ENCODE peak calls at places on chromosomes 7 and 10, in ten cellular contexts. One of them, this sample, is unnamed.

GRCh38 chr10:22133640-22134624 is 83.9 kb downstream of the EBLN1 start:
- DNase-seq in CD8-positive, alpha-beta T cell: no peak
- DNase-seq in AG09319: no peak
- DNase-seq in GM12865: peak; percentile 46
- DNase-seq in thoracic aorta: no peak
- DNase-seq in GM10248: peak; percentile 26
- DNase-seq in GM23338: no peak
- DNase-seq in suprapubic skin: no peak
- DNase-seq in nephron progenitor cell: no peak
- DNase-seq in AG10803: no peak
- DNase-seq in this sample: no peak

GRCh38 chr10:47346572-47347302 is 1.4 kb upstream of the RBP3 start:
- DNase-seq in thoracic aorta: no peak
- DNase-seq in GM23338: no peak
- DNase-seq in GM12865: no peak
- DNase-seq in AG10803: no peak
- DNase-seq in GM10248: no peak
- DNase-seq in suprapubic skin: peak; percentile 39
- DNase-seq in AG09319: no peak
- DNase-seq in CD8-positive, alpha-beta T cell: no peak
- DNase-seq in nephron progenitor cell: no peak
- DNase-seq in this sample: peak; percentile 53

GRCh38 chr10:69515699-69516547 is 57.3 kb downstream of the NEUROG3 start:
- DNase-seq in GM12865: peak; percentile 77
- DNase-seq in suprapubic skin: no peak
- DNase-seq in CD8-positive, alpha-beta T cell: peak; percentile 68
- DNase-seq in GM10248: peak; percentile 86
- DNase-seq in nephron progenitor cell: peak; percentile 83
- DNase-seq in AG09319: peak; percentile 20
- DNase-seq in GM23338: peak; percentile 96
- DNase-seq in AG10803: peak; percentile 58
- DNase-seq in thoracic aorta: no peak
- DNase-seq in this sample: no peak

GRCh38 chr7:146175716-146176115 is 59.1 kb downstream of the CNTNAP2 start:
- DNase-seq in suprapubic skin: no peak
- DNase-seq in GM12865: no peak
- DNase-seq in AG10803: no peak
- DNase-seq in CD8-positive, alpha-beta T cell: no peak
- DNase-seq in GM23338: no peak
- DNase-seq in thoracic aorta: no peak
- DNase-seq in nephron progenitor cell: no peak
- DNase-seq in AG09319: no peak
- DNase-seq in GM10248: no peak
- DNase-seq in this sample: no peak

GRCh38 chr7:725223-726005 is 1.1 kb upstream of the DNAAF5 start:
- DNase-seq in thoracic aorta: no peak
- DNase-seq in GM23338: no peak
- DNase-seq in AG09319: no peak
- DNase-seq in GM12865: no peak
- DNase-seq in GM10248: no peak
- DNase-seq in nephron progenitor cell: no peak
- DNase-seq in CD8-positive, alpha-beta T cell: no peak
- DNase-seq in AG10803: no peak
- DNase-seq in suprapubic skin: no peak
- DNase-seq in this sample: no peak

GRCh38 chr7:8190121-8190895 is 71.7 kb downstream of the ICA1 start:
- DNase-seq in GM12865: peak; percentile 87
- DNase-seq in GM23338: peak; percentile 82
- DNase-seq in GM10248: peak; percentile 55
- DNase-seq in thoracic aorta: no peak
- DNase-seq in suprapubic skin: no peak
- DNase-seq in AG09319: peak; percentile 7
- DNase-seq in nephron progenitor cell: peak; percentile 38
- DNase-seq in AG10803: peak; percentile 47
- DNase-seq in CD8-positive, alpha-beta T cell: peak; percentile 48
- DNase-seq in this sample: no peak

GRCh38 chr7:106775552-106775936 is 89.5 kb upstream of the PIK3CG start:
- DNase-seq in GM12865: no peak
- DNase-seq in GM23338: no peak
- DNase-seq in nephron progenitor cell: no peak
- DNase-seq in GM10248: no peak
- DNase-seq in suprapubic skin: no peak
- DNase-seq in thoracic aorta: no peak
- DNase-seq in AG10803: peak; percentile 64
- DNase-seq in AG09319: no peak
- DNase-seq in CD8-positive, alpha-beta T cell: no peak
- DNase-seq in this sample: no peak

GRCh38 chr10:21315321-21316220 is 209.9 kb downstream of the SKIDA1 start:
- DNase-seq in GM23338: peak; percentile 76
- DNase-seq in AG10803: peak; percentile 96
- DNase-seq in thoracic aorta: peak; percentile 41
- DNase-seq in suprapubic skin: no peak
- DNase-seq in GM12865: peak; percentile 20
- DNase-seq in GM10248: no peak
- DNase-seq in AG09319: peak; percentile 84
- DNase-seq in nephron progenitor cell: peak; percentile 62
- DNase-seq in CD8-positive, alpha-beta T cell: no peak
- DNase-seq in this sample: no peak

GRCh38 chr10:51389415-51390342 is 309.7 kb downstream of the CSTF2T start:
- DNase-seq in CD8-positive, alpha-beta T cell: no peak
- DNase-seq in GM12865: peak; percentile 67
- DNase-seq in thoracic aorta: no peak
- DNase-seq in AG10803: peak; percentile 100
- DNase-seq in AG09319: peak; percentile 98
- DNase-seq in suprapubic skin: no peak
- DNase-seq in GM23338: peak; percentile 78
- DNase-seq in GM10248: peak; percentile 43
- DNase-seq in nephron progenitor cell: peak; percentile 50
- DNase-seq in this sample: no peak

GRCh38 chr10:43863859-43864591 is 215.3 kb upstream of the ZNF32 start:
- DNase-seq in GM10248: no peak
- DNase-seq in GM23338: no peak
- DNase-seq in AG09319: no peak
- DNase-seq in nephron progenitor cell: no peak
- DNase-seq in GM12865: no peak
- DNase-seq in CD8-positive, alpha-beta T cell: no peak
- DNase-seq in suprapubic skin: no peak
- DNase-seq in AG10803: peak; percentile 88
- DNase-seq in thoracic aorta: no peak
- DNase-seq in this sample: no peak

GRCh38 chr7:66296555-66296954 is 91.4 kb downstream of the TPST1 start:
- DNase-seq in AG10803: peak; percentile 81
- DNase-seq in nephron progenitor cell: no peak
- DNase-seq in GM10248: no peak
- DNase-seq in AG09319: no peak
- DNase-seq in GM23338: no peak
- DNase-seq in GM12865: no peak
- DNase-seq in suprapubic skin: no peak
- DNase-seq in thoracic aorta: no peak
- DNase-seq in CD8-positive, alpha-beta T cell: no peak
- DNase-seq in this sample: no peak

GRCh38 chr10:30189254-30189583 is 129.8 kb upstream of the JCAD start:
- DNase-seq in GM12865: no peak
- DNase-seq in CD8-positive, alpha-beta T cell: no peak
- DNase-seq in GM23338: no peak
- DNase-seq in GM10248: no peak
- DNase-seq in suprapubic skin: no peak
- DNase-seq in nephron progenitor cell: no peak
- DNase-seq in AG10803: no peak
- DNase-seq in AG09319: no peak
- DNase-seq in thoracic aorta: no peak
- DNase-seq in this sample: no peak

GRCh38 chr7:77933394-77933793 is 134.8 kb downstream of the PHTF2 start:
- DNase-seq in AG10803: peak; percentile 31
- DNase-seq in thoracic aorta: no peak
- DNase-seq in CD8-positive, alpha-beta T cell: no peak
- DNase-seq in GM10248: no peak
- DNase-seq in AG09319: no peak
- DNase-seq in nephron progenitor cell: no peak
- DNase-seq in GM12865: no peak
- DNase-seq in suprapubic skin: no peak
- DNase-seq in GM23338: no peak
- DNase-seq in this sample: no peak

GRCh38 chr7:77931841-77932240 is 133.3 kb downstream of the PHTF2 start:
- DNase-seq in nephron progenitor cell: no peak
- DNase-seq in GM12865: no peak
- DNase-seq in GM23338: peak; percentile 30
- DNase-seq in GM10248: no peak
- DNase-seq in AG10803: no peak
- DNase-seq in thoracic aorta: no peak
- DNase-seq in suprapubic skin: no peak
- DNase-seq in CD8-positive, alpha-beta T cell: no peak
- DNase-seq in AG09319: no peak
- DNase-seq in this sample: no peak

GRCh38 chr7:77930496-77930895 is 131.9 kb downstream of the PHTF2 start:
- DNase-seq in GM12865: no peak
- DNase-seq in suprapubic skin: no peak
- DNase-seq in thoracic aorta: no peak
- DNase-seq in AG10803: no peak
- DNase-seq in GM23338: no peak
- DNase-seq in CD8-positive, alpha-beta T cell: no peak
- DNase-seq in AG09319: no peak
- DNase-seq in nephron progenitor cell: no peak
- DNase-seq in GM10248: no peak
- DNase-seq in this sample: no peak

GRCh38 chr7:77940647-77941046 is 142.1 kb downstream of the PHTF2 start:
- DNase-seq in GM10248: peak; percentile 36
- DNase-seq in AG10803: peak; percentile 48
- DNase-seq in GM12865: peak; percentile 31
- DNase-seq in thoracic aorta: no peak
- DNase-seq in AG09319: peak; percentile 10
- DNase-seq in CD8-positive, alpha-beta T cell: no peak
- DNase-seq in suprapubic skin: no peak
- DNase-seq in GM23338: peak; percentile 64
- DNase-seq in nephron progenitor cell: no peak
- DNase-seq in this sample: no peak

GRCh38 chr7:77935652-77936348 is 137.2 kb downstream of the PHTF2 start:
- DNase-seq in suprapubic skin: no peak
- DNase-seq in nephron progenitor cell: no peak
- DNase-seq in GM10248: no peak
- DNase-seq in GM23338: no peak
- DNase-seq in AG09319: no peak
- DNase-seq in CD8-positive, alpha-beta T cell: no peak
- DNase-seq in thoracic aorta: no peak
- DNase-seq in GM12865: no peak
- DNase-seq in AG10803: peak; percentile 6
- DNase-seq in this sample: no peak
- TF ChIP-seq CTCF in suprapubic skin: no peak
- TF ChIP-seq CTCF in nephron progenitor cell: peak; percentile 27
- TF ChIP-seq CTCF in GM10248: peak; percentile 9
- TF ChIP-seq CTCF in GM23338: peak; percentile 61
- TF ChIP-seq CTCF in AG09319: peak; percentile 27
- TF ChIP-seq CTCF in CD8-positive, alpha-beta T cell: no peak
- TF ChIP-seq CTCF in thoracic aorta: peak; percentile 33
- TF ChIP-seq CTCF in GM12865: peak; percentile 3
- TF ChIP-seq CTCF in AG10803: peak; percentile 52
- TF ChIP-seq CTCF in this sample: peak; percentile 84

GRCh38 chr10:102673961-102674511 is 29.8 kb downstream of the TRIM8 start:
- DNase-seq in suprapubic skin: no peak
- DNase-seq in GM23338: peak; percentile 72
- DNase-seq in thoracic aorta: peak; percentile 49
- DNase-seq in nephron progenitor cell: peak; percentile 47
- DNase-seq in GM10248: peak; percentile 76
- DNase-seq in AG09319: no peak
- DNase-seq in CD8-positive, alpha-beta T cell: peak; percentile 56
- DNase-seq in GM12865: no peak
- DNase-seq in AG10803: peak; percentile 68
- DNase-seq in this sample: no peak
- TF ChIP-seq CTCF in suprapubic skin: no peak
- TF ChIP-seq CTCF in GM23338: no peak
- TF ChIP-seq CTCF in thoracic aorta: no peak
- TF ChIP-seq CTCF in nephron progenitor cell: no peak
- TF ChIP-seq CTCF in GM10248: no peak
- TF ChIP-seq CTCF in AG09319: no peak
- TF ChIP-seq CTCF in CD8-positive, alpha-beta T cell: no peak
- TF ChIP-seq CTCF in GM12865: no peak
- TF ChIP-seq CTCF in AG10803: no peak
- TF ChIP-seq CTCF in this sample: no peak

DNA sequence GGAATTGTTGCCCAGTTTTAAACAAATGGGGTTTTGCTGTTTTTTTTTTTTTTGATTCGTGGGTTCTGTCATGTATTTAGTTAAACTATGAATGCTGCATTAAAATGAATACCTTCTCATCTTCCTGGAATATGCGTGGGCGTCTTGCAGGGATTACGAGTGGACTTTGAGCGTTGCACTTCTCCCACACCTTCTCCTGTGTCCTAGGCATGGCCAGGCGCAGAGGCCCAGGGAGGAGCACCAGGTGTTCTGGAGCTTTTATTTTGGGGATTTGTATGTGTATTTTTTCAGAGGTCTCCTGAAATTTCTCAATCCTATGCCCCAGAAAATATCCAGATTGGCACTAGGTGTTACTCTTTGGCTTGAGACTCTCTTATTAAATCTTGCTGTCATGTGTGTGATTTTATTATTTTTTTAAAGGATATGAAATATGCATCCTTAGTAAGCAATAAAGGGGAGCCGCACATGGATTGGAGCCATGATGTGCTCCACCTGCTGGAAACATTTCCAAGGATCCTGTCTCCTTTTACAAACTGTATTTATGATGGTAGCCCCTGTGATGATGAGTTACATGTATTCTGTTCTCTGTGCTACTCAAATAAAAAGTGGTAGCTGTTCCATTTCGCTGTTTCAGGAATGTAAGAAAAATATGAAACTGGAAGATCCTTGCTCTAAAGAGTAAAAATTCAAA is 482.2 kb upstream of the KLF6 start:
- DNase-seq in CD8-positive, alpha-beta T cell: no peak
- DNase-seq in GM10248: no peak
- DNase-seq in nephron progenitor cell: no peak
- DNase-seq in GM12865: no peak
- DNase-seq in AG10803: no peak
- DNase-seq in thoracic aorta: no peak
- DNase-seq in GM23338: no peak
- DNase-seq in AG09319: no peak
- DNase-seq in suprapubic skin: no peak
- DNase-seq in this sample: no peak
- TF ChIP-seq CTCF in CD8-positive, alpha-beta T cell: no peak
- TF ChIP-seq CTCF in GM10248: no peak
- TF ChIP-seq CTCF in nephron progenitor cell: no peak
- TF ChIP-seq CTCF in GM12865: no peak
- TF ChIP-seq CTCF in AG10803: peak; percentile 19
- TF ChIP-seq CTCF in thoracic aorta: no peak
- TF ChIP-seq CTCF in GM23338: peak; percentile 29
- TF ChIP-seq CTCF in AG09319: no peak
- TF ChIP-seq CTCF in suprapubic skin: no peak
- TF ChIP-seq CTCF in this sample: peak; percentile 64

DNA sequence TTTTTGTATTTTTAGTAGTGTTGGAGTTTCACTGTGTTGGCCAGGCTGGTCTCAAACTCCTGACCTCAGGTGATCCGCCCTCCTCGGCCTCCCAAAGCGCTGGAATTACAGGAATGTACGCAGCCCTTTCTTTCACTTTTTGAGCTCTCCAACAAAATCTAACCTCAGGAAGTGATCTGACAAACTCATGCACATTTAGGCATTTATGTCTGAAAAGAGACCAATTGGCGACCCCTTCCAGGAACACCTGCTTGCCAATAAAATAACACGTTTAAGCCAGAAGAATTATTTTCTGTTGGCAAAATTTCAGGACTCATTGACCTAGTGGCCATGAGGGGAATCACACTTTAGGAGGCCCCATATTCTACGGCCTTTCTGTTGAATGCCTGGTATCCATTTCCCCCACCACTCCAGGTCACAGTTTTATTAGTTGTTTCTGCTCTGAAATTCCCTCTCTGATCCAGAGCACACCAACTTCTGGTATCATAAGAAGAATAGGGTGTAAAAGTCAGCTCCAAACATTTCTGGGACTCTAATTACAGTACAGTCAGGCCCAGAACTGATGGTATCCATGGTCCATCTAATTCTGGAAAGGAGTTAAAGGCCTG is 65.8 kb upstream of the FRMD4A start:
- DNase-seq in thoracic aorta: no peak
- DNase-seq in GM10248: no peak
- DNase-seq in GM23338: peak; percentile 50
- DNase-seq in nephron progenitor cell: no peak
- DNase-seq in suprapubic skin: no peak
- DNase-seq in AG10803: peak; percentile 75
- DNase-seq in AG09319: no peak
- DNase-seq in CD8-positive, alpha-beta T cell: no peak
- DNase-seq in GM12865: no peak
- DNase-seq in this sample: no peak
- TF ChIP-seq CTCF in thoracic aorta: peak; percentile 40
- TF ChIP-seq CTCF in GM10248: no peak
- TF ChIP-seq CTCF in GM23338: peak; percentile 71
- TF ChIP-seq CTCF in nephron progenitor cell: peak; percentile 41
- TF ChIP-seq CTCF in suprapubic skin: peak; percentile 25
- TF ChIP-seq CTCF in AG10803: peak; percentile 76
- TF ChIP-seq CTCF in AG09319: peak; percentile 52
- TF ChIP-seq CTCF in CD8-positive, alpha-beta T cell: no peak
- TF ChIP-seq CTCF in GM12865: peak; percentile 28
- TF ChIP-seq CTCF in this sample: peak; percentile 83

This sample was measured in chondrocyte.